ENCODE peak calls at places on chromosomes 13 and 19, in six cellular contexts. One of them, this sample, is unnamed.

GRCh38 chr13:33004454-33004853 is 11.8 kb upstream of the KL start:
- DNase-seq in tibial nerve: no peak
- DNase-seq in left colon: no peak
- DNase-seq in progenitor cell of endocrine pancreas: no peak
- DNase-seq in nephron progenitor cell: no peak
- DNase-seq in AG08395: no peak
- DNase-seq in this sample: no peak

GRCh38 chr13:79477968-79478367 is 3.0 kb upstream of the NDFIP2 start:
- DNase-seq in AG08395: no peak
- DNase-seq in tibial nerve: no peak
- DNase-seq in left colon: no peak
- DNase-seq in progenitor cell of endocrine pancreas: no peak
- DNase-seq in nephron progenitor cell: no peak
- DNase-seq in this sample: no peak

GRCh38 chr13:109842521-109842920 is 56.1 kb upstream of the IRS2 start:
- DNase-seq in progenitor cell of endocrine pancreas: no peak
- DNase-seq in left colon: no peak
- DNase-seq in tibial nerve: no peak
- DNase-seq in AG08395: no peak
- DNase-seq in nephron progenitor cell: no peak
- DNase-seq in this sample: no peak

GRCh38 chr13:95288899-95289500 is 12.3 kb downstream of the ABCC4 start:
- DNase-seq in tibial nerve: no peak
- DNase-seq in progenitor cell of endocrine pancreas: no peak
- DNase-seq in AG08395: no peak
- DNase-seq in left colon: no peak
- DNase-seq in nephron progenitor cell: no peak
- DNase-seq in this sample: no peak

GRCh38 chr19:43460362-43461016 is 4.9 kb downstream of the LYPD3 start:
- DNase-seq in AG08395: no peak
- DNase-seq in tibial nerve: no peak
- DNase-seq in left colon: no peak
- DNase-seq in nephron progenitor cell: no peak
- DNase-seq in progenitor cell of endocrine pancreas: no peak
- DNase-seq in this sample: no peak

GRCh38 chr13:76222511-76222910 is 586.4 kb downstream of the LMO7 start:
- DNase-seq in progenitor cell of endocrine pancreas: no peak
- DNase-seq in tibial nerve: no peak
- DNase-seq in AG08395: no peak
- DNase-seq in left colon: no peak
- DNase-seq in nephron progenitor cell: no peak
- DNase-seq in this sample: no peak

GRCh38 chr13:24022568-24022967 is 125.3 kb upstream of the C1QTNF9B start:
- DNase-seq in AG08395: no peak
- DNase-seq in left colon: no peak
- DNase-seq in nephron progenitor cell: no peak
- DNase-seq in tibial nerve: no peak
- DNase-seq in progenitor cell of endocrine pancreas: no peak
- DNase-seq in this sample: no peak

GRCh38 chr13:98083936-98084335 is 59.0 kb upstream of the FARP1 start:
- DNase-seq in nephron progenitor cell: no peak
- DNase-seq in tibial nerve: no peak
- DNase-seq in AG08395: no peak
- DNase-seq in left colon: no peak
- DNase-seq in progenitor cell of endocrine pancreas: no peak
- DNase-seq in this sample: no peak

GRCh38 chr13:106234656-106235055 is 300.8 kb downstream of the EFNB2 start:
- DNase-seq in left colon: no peak
- DNase-seq in AG08395: no peak
- DNase-seq in progenitor cell of endocrine pancreas: no peak
- DNase-seq in tibial nerve: no peak
- DNase-seq in nephron progenitor cell: no peak
- DNase-seq in this sample: no peak

GRCh38 chr13:94243551-94243950 is 235.9 kb downstream of the DCT start:
- DNase-seq in progenitor cell of endocrine pancreas: no peak
- DNase-seq in nephron progenitor cell: no peak
- DNase-seq in tibial nerve: no peak
- DNase-seq in left colon: no peak
- DNase-seq in AG08395: peak; percentile 14
- DNase-seq in this sample: no peak

GRCh38 chr13:95360464-95361097 is 59.3 kb upstream of the ABCC4 start:
- DNase-seq in tibial nerve: no peak
- DNase-seq in nephron progenitor cell: no peak
- DNase-seq in progenitor cell of endocrine pancreas: no peak
- DNase-seq in left colon: no peak
- DNase-seq in AG08395: no peak
- DNase-seq in this sample: no peak

GRCh38 chr13:74024314-74024713 is 109.9 kb downstream of the KLF12 start:
- DNase-seq in AG08395: no peak
- DNase-seq in tibial nerve: no peak
- DNase-seq in progenitor cell of endocrine pancreas: no peak
- DNase-seq in left colon: no peak
- DNase-seq in nephron progenitor cell: no peak
- DNase-seq in this sample: no peak

GRCh38 chr19:8212212-8212611 is 3.0 kb downstream of the CERS4 start:
- DNase-seq in progenitor cell of endocrine pancreas: no peak
- DNase-seq in tibial nerve: no peak
- DNase-seq in left colon: no peak
- DNase-seq in AG08395: no peak
- DNase-seq in nephron progenitor cell: no peak
- DNase-seq in this sample: no peak

GRCh38 chr13:26022538-26023292 is 29.1 kb downstream of the SHISA2 start:
- DNase-seq in AG08395: peak; percentile 85
- DNase-seq in nephron progenitor cell: peak; percentile 73
- DNase-seq in left colon: no peak
- DNase-seq in tibial nerve: no peak
- DNase-seq in progenitor cell of endocrine pancreas: no peak
- DNase-seq in this sample: peak; percentile 13

GRCh38 chr19:41872775-41873647 is 4.1 kb upstream of the CD79A start:
- DNase-seq in progenitor cell of endocrine pancreas: peak; percentile 74
- DNase-seq in tibial nerve: no peak
- DNase-seq in AG08395: peak; percentile 48
- DNase-seq in nephron progenitor cell: peak; percentile 79
- DNase-seq in left colon: peak; percentile 75
- DNase-seq in this sample: peak; percentile 55

GRCh38 chr13:38707433-38707832 is 20.6 kb downstream of the FREM2 start:
- DNase-seq in left colon: no peak
- DNase-seq in AG08395: no peak
- DNase-seq in tibial nerve: no peak
- DNase-seq in nephron progenitor cell: no peak
- DNase-seq in progenitor cell of endocrine pancreas: no peak
- DNase-seq in this sample: no peak

GRCh38 chr19:51020988-51021651 is 1.6 kb upstream of the KLK10 start:
- DNase-seq in nephron progenitor cell: no peak
- DNase-seq in left colon: no peak
- DNase-seq in AG08395: peak; percentile 57
- DNase-seq in progenitor cell of endocrine pancreas: no peak
- DNase-seq in tibial nerve: no peak
- DNase-seq in this sample: peak; percentile 51

GRCh38 chr13:51895906-51896888 is 34.4 kb downstream of the CCDC70 start:
- DNase-seq in AG08395: peak; percentile 81
- DNase-seq in tibial nerve: no peak
- DNase-seq in nephron progenitor cell: peak; percentile 59
- DNase-seq in progenitor cell of endocrine pancreas: peak; percentile 38
- DNase-seq in left colon: peak; percentile 50
- DNase-seq in this sample: peak; percentile 70

GRCh38 chr13:99870541-99870940 is 101.0 kb downstream of the ZIC5 start:
- DNase-seq in tibial nerve: no peak
- DNase-seq in nephron progenitor cell: no peak
- DNase-seq in left colon: no peak
- DNase-seq in progenitor cell of endocrine pancreas: no peak
- DNase-seq in AG08395: no peak
- DNase-seq in this sample: no peak

GRCh38 chr19:47351545-47351944 is 2.4 kb downstream of the DHX34 start:
- DNase-seq in left colon: no peak
- DNase-seq in tibial nerve: no peak
- DNase-seq in AG08395: peak; percentile 37
- DNase-seq in progenitor cell of endocrine pancreas: no peak
- DNase-seq in nephron progenitor cell: no peak
- DNase-seq in this sample: peak; percentile 56

GRCh38 chr13:97562962-97563361 is 129.0 kb downstream of the RAP2A start:
- DNase-seq in left colon: no peak
- DNase-seq in tibial nerve: no peak
- DNase-seq in progenitor cell of endocrine pancreas: no peak
- DNase-seq in nephron progenitor cell: no peak
- DNase-seq in AG08395: no peak
- DNase-seq in this sample: no peak

GRCh38 chr13:110006304-110006703 is 219.9 kb upstream of the IRS2 start:
- DNase-seq in progenitor cell of endocrine pancreas: no peak
- DNase-seq in tibial nerve: no peak
- DNase-seq in AG08395: peak; percentile 17
- DNase-seq in left colon: no peak
- DNase-seq in nephron progenitor cell: no peak
- DNase-seq in this sample: no peak

GRCh38 chr13:113390874-113391497 is 27.1 kb upstream of the GRTP1 start:
- DNase-seq in progenitor cell of endocrine pancreas: peak; percentile 2
- DNase-seq in tibial nerve: no peak
- DNase-seq in left colon: peak; percentile 7
- DNase-seq in nephron progenitor cell: no peak
- DNase-seq in AG08395: no peak
- DNase-seq in this sample: no peak

GRCh38 chr13:40666905-40667621 is 622 bp upstream of the FOXO1 start:
- DNase-seq in progenitor cell of endocrine pancreas: peak; percentile 51
- DNase-seq in nephron progenitor cell: peak; percentile 76
- DNase-seq in tibial nerve: peak; percentile 24
- DNase-seq in left colon: peak; percentile 47
- DNase-seq in AG08395: no peak
- DNase-seq in this sample: peak; percentile 28

GRCh38 chr19:47587295-47587694 is 14.3 kb upstream of the ZNF541 start:
- DNase-seq in tibial nerve: no peak
- DNase-seq in nephron progenitor cell: no peak
- DNase-seq in left colon: no peak
- DNase-seq in progenitor cell of endocrine pancreas: no peak
- DNase-seq in AG08395: no peak
- DNase-seq in this sample: no peak

GRCh38 chr19:58182989-58183821 is at the start of gene ZNF274:
- DNase-seq in progenitor cell of endocrine pancreas: peak; percentile 87
- DNase-seq in left colon: peak; percentile 95
- DNase-seq in tibial nerve: peak; percentile 85
- DNase-seq in nephron progenitor cell: peak; percentile 94
- DNase-seq in AG08395: peak; percentile 92
- DNase-seq in this sample: peak; percentile 95

GRCh38 chr13:114069376-114070097 is 62.9 kb downstream of the RASA3 start:
- DNase-seq in AG08395: no peak
- DNase-seq in tibial nerve: peak; percentile 8
- DNase-seq in nephron progenitor cell: peak; percentile 0
- DNase-seq in left colon: peak; percentile 18
- DNase-seq in progenitor cell of endocrine pancreas: no peak
- DNase-seq in this sample: no peak

GRCh38 chr13:44918323-44919102 is 70.8 kb downstream of the NUFIP1 start:
- DNase-seq in tibial nerve: peak; percentile 75
- DNase-seq in AG08395: peak; percentile 85
- DNase-seq in progenitor cell of endocrine pancreas: peak; percentile 81
- DNase-seq in left colon: peak; percentile 90
- DNase-seq in nephron progenitor cell: peak; percentile 89
- DNase-seq in this sample: peak; percentile 78

GRCh38 chr13:90564566-90564965 is 782.9 kb upstream of the MIR17HG start:
- DNase-seq in AG08395: no peak
- DNase-seq in nephron progenitor cell: no peak
- DNase-seq in progenitor cell of endocrine pancreas: no peak
- DNase-seq in tibial nerve: no peak
- DNase-seq in left colon: no peak
- DNase-seq in this sample: no peak

GRCh38 chr13:82654851-82655517 is 1227.3 kb downstream of the SLITRK1 start:
- DNase-seq in progenitor cell of endocrine pancreas: no peak
- DNase-seq in tibial nerve: peak; percentile 74
- DNase-seq in nephron progenitor cell: no peak
- DNase-seq in AG08395: no peak
- DNase-seq in left colon: peak; percentile 29
- DNase-seq in this sample: no peak

GRCh38 chr19:18386543-18387251 is 739 bp downstream of the GDF15 start:
- DNase-seq in nephron progenitor cell: no peak
- DNase-seq in progenitor cell of endocrine pancreas: no peak
- DNase-seq in tibial nerve: peak; percentile 22
- DNase-seq in left colon: peak; percentile 73
- DNase-seq in AG08395: peak; percentile 23
- DNase-seq in this sample: peak; percentile 50

This sample was measured in hepatic stellate cell.